ENCODE peak calls at places on chromosome 1, in seven cellular contexts. Y is GM06990; F is stimulated activated CD4-positive, alpha-beta T cell treated with anti-CD3 and anti-CD28 coated beads, Interleukin-15, amount 100 ng/mL, for 1 hour; S is SW480; J is ELR; K is GOT3; D is activated T-helper 1 cell treated with anti-CD3 and anti-CD28 coated beads, Interleukin-2, amount 50 U/mL, for 16 hours. I is an unnamed sample.
A peak's percentile ranks its signal among the peaks of the same experiment; 100 is the strongest.

GRCh38 chr1:1187938-1188337 is 14.3 kb downstream of the TTLL10 start:
- DNase-seq in Y (no peak), J (no peak), D (no peak), F (no peak), S (no peak), K (no peak), I (no peak)

GRCh38 chr1:88800382-88801051 is 90.8 kb downstream of the GTF2B start:
- DNase-seq in J (peak; percentile 72), D (no peak), F (no peak), S (no peak), K (no peak), Y (no peak), I (no peak)

GRCh38 chr1:171142081-171142450 is 43.0 kb upstream of the FMO2 start:
- DNase-seq in J (no peak), F (no peak), D (no peak), Y (no peak), K (no peak), S (no peak), I (no peak)

GRCh38 chr1:79695133-79695532 is 688.6 kb upstream of the ADGRL4 start:
- DNase-seq in J (no peak), D (no peak), S (no peak), F (no peak), K (no peak), Y (no peak), I (no peak)

GRCh38 chr1:15345711-15346355 is 63.9 kb upstream of the EFHD2 start:
- DNase-seq in S (peak; percentile 74), J (peak; percentile 55), K (no peak), Y (peak; percentile 58), F (peak; percentile 34), D (peak; percentile 50), I (no peak)

GRCh38 chr1:91876751-91877573 is 9.0 kb downstream of the TGFBR3 start:
- DNase-seq in K (no peak), J (no peak), F (no peak), Y (no peak), S (no peak), D (no peak), I (no peak)

GRCh38 chr1:224734261-224734935 is 118.3 kb downstream of the CNIH3 start:
- DNase-seq in D (no peak), S (no peak), J (no peak), Y (no peak), F (no peak), K (no peak), I (no peak)

GRCh38 chr1:41918450-41919043 is at the start of gene HIVEP3:
- DNase-seq in Y (no peak), S (peak; percentile 73), D (no peak), F (no peak), J (peak; percentile 69), K (no peak), I (peak; percentile 85)

GRCh38 chr1:214824758-214825157 is 221.8 kb downstream of the CENPF start:
- DNase-seq in K (no peak), Y (no peak), F (no peak), D (no peak), J (peak; percentile 4), S (no peak), I (no peak)

I was measured in NCI-H526 treated with DMSO at 0.1 percent for 48 hours.